ENCODE peak calls at places on chromosomes 13 and 19, in eight cellular contexts. M, O, I, W, L, B, Q and X are unnamed samples.

GRCh38 chr13:91722267-91722884 is 324.0 kb downstream of the GPC5 start:
- DNase-seq in M (no peak), O (no peak), I (peak), W (no peak), L (peak), B (no peak), Q (no peak), X (no peak)

GRCh38 chr13:67408823-67409222 is 178.7 kb upstream of the PCDH9 start:
- DNase-seq in M (no peak), O (no peak), I (peak), W (no peak), L (no peak), B (no peak), Q (no peak), X (no peak)

GRCh38 chr19:38517321-38517720 is 83.8 kb downstream of the RYR1 start:
- DNase-seq in M (no peak), O (no peak), I (no peak), W (no peak), L (no peak), B (no peak), Q (no peak), X (no peak)

GRCh38 chr13:52454459-52454824 is 836 bp upstream of the CKAP2 start:
- DNase-seq in M (no peak), O (no peak), I (peak), W (no peak), L (peak), B (no peak), Q (no peak), X (no peak)

GRCh38 chr13:111415765-111416164 is 95.3 kb downstream of the TEX29 start:
- DNase-seq in M (no peak), O (no peak), I (no peak), W (no peak), L (no peak), B (no peak), Q (no peak), X (no peak)

GRCh38 chr13:65834897-65835296 is 1395.2 kb downstream of the PCDH9 start:
- DNase-seq in M (no peak), O (no peak), I (no peak), W (no peak), L (no peak), B (no peak), Q (no peak), X (no peak)

GRCh38 chr13:110521946-110522345 is 39.6 kb downstream of the RAB20 start:
- DNase-seq in M (no peak), O (no peak), I (peak), W (no peak), L (no peak), B (no peak), Q (peak), X (no peak)

GRCh38 chr13:33524086-33524485 is 238.5 kb upstream of the STARD13 start:
- DNase-seq in M (no peak), O (no peak), I (peak), W (no peak), L (no peak), B (no peak), Q (no peak), X (no peak)

GRCh38 chr13:110524484-110525254 is 36.9 kb downstream of the RAB20 start:
- DNase-seq in M (no peak), O (peak), I (peak), W (peak), L (no peak), B (no peak), Q (peak), X (no peak)

GRCh38 chr19:29277107-29277506 is 64.2 kb upstream of the UQCRFS1 start:
- DNase-seq in M (no peak), O (no peak), I (no peak), W (peak), L (no peak), B (no peak), Q (no peak), X (peak)

GRCh38 chr19:55239004-55239403 is 10.4 kb upstream of the TMEM86B start:
- DNase-seq in M (no peak), O (no peak), I (no peak), W (no peak), L (no peak), B (no peak), Q (no peak), X (no peak)

GRCh38 chr13:43319617-43320444 is 296.4 kb downstream of the DNAJC15 start:
- DNase-seq in M (no peak), O (no peak), I (no peak), W (no peak), L (no peak), B (no peak), Q (no peak), X (no peak)

GRCh38 chr13:94209110-94209509 is 270.4 kb downstream of the DCT start:
- DNase-seq in M (no peak), O (no peak), I (peak), W (no peak), L (no peak), B (no peak), Q (no peak), X (no peak)

GRCh38 chr19:45913874-45914830 is at the start of gene NANOS2:
- DNase-seq in M (peak), O (no peak), I (no peak), W (no peak), L (peak), B (no peak), Q (no peak), X (peak)

GRCh38 chr13:27943951-27944350 is 24.2 kb downstream of the PDX1 start:
- DNase-seq in M (no peak), O (no peak), I (no peak), W (no peak), L (no peak), B (no peak), Q (no peak), X (peak)

GRCh38 chr19:310141-310651 is 19.0 kb upstream of the PLPP2 start:
- DNase-seq in M (no peak), O (no peak), I (peak), W (peak), L (no peak), B (no peak), Q (no peak), X (no peak)

GRCh38 chr13:31982124-31982523 is 49.5 kb upstream of the FRY start:
- DNase-seq in M (no peak), O (no peak), I (peak), W (no peak), L (no peak), B (no peak), Q (no peak), X (no peak)

GRCh38 chr13:29884671-29885424 is 34.4 kb upstream of the UBL3 start:
- DNase-seq in M (peak), O (no peak), I (no peak), W (no peak), L (no peak), B (no peak), Q (no peak), X (no peak)

GRCh38 chr13:35780613-35781012 is 304.1 kb upstream of the MAB21L1 start:
- DNase-seq in M (no peak), O (no peak), I (no peak), W (no peak), L (no peak), B (no peak), Q (no peak), X (no peak)

GRCh38 chr19:38287604-38288003 is 16.4 kb upstream of the C19orf33 start:
- DNase-seq in M (no peak), O (no peak), I (no peak), W (no peak), L (no peak), B (no peak), Q (no peak), X (no peak)

GRCh38 chr13:73851104-73851503 is 283.1 kb downstream of the KLF12 start:
- DNase-seq in M (no peak), O (no peak), I (no peak), W (no peak), L (no peak), B (no peak), Q (no peak), X (no peak)

GRCh38 chr19:12937243-12938053 is 961 bp upstream of the CALR start:
- DNase-seq in M (peak), O (no peak), I (no peak), W (peak), L (no peak), B (no peak), Q (no peak), X (no peak)

GRCh38 chr13:73000027-73000674 is 58.7 kb upstream of the KLF5 start:
- DNase-seq in M (no peak), O (no peak), I (peak), W (no peak), L (no peak), B (no peak), Q (no peak), X (no peak)

GRCh38 chr13:75217949-75218348 is 264.0 kb downstream of the TBC1D4 start:
- DNase-seq in M (no peak), O (no peak), I (peak), W (no peak), L (peak), B (no peak), Q (no peak), X (no peak)

GRCh38 chr19:18541992-18542935 is 1.1 kb downstream of the FKBP8 start:
- DNase-seq in M (no peak), O (no peak), I (no peak), W (no peak), L (no peak), B (no peak), Q (no peak), X (peak)

GRCh38 chr19:33293255-33294057 is 8.9 kb downstream of the CEBPA start:
- DNase-seq in M (no peak), O (no peak), I (peak), W (peak), L (peak), B (no peak), Q (no peak), X (peak)

GRCh38 chr19:51136891-51137551 is 5.1 kb upstream of the SIGLEC7 start:
- DNase-seq in M (no peak), O (no peak), I (no peak), W (peak), L (no peak), B (no peak), Q (peak), X (no peak)

GRCh38 chr19:45780146-45780447 is 2.2 kb downstream of the DMPK start:
- DNase-seq in M (no peak), O (no peak), I (no peak), W (no peak), L (no peak), B (no peak), Q (no peak), X (no peak)

GRCh38 chr13:40966298-40966697 is 52.8 kb downstream of the ELF1 start:
- DNase-seq in M (no peak), O (no peak), I (no peak), W (no peak), L (no peak), B (no peak), Q (no peak), X (no peak)

GRCh38 chr19:1251233-1251502 is 2.8 kb downstream of the MIDN start:
- DNase-seq in M (peak), O (no peak), I (peak), W (no peak), L (no peak), B (no peak), Q (no peak), X (peak)

GRCh38 chr19:12867120-12868099 is 13.8 kb downstream of the DNASE2 start:
- DNase-seq in M (peak), O (no peak), I (peak), W (peak), L (peak), B (no peak), Q (no peak), X (peak)

GRCh38 chr13:23159205-23159586 is 21.6 kb upstream of the SGCG start:
- DNase-seq in M (peak), O (peak), I (peak), W (no peak), L (no peak), B (no peak), Q (no peak), X (peak)

GRCh38 chr19:1073063-1073955 is 6.3 kb downstream of the ARHGAP45 start:
- DNase-seq in M (no peak), O (no peak), I (no peak), W (no peak), L (no peak), B (no peak), Q (no peak), X (no peak)

GRCh38 chr13:96822900-96823299 is 171.4 kb downstream of the OXGR1 start:
- DNase-seq in M (peak), O (no peak), I (peak), W (no peak), L (peak), B (no peak), Q (no peak), X (peak)

GRCh38 chr13:23673354-23673753 is 103.1 kb downstream of the TNFRSF19 start:
- DNase-seq in M (no peak), O (no peak), I (peak), W (no peak), L (no peak), B (no peak), Q (no peak), X (no peak)

GRCh38 chr13:44698076-44698475 is 121.9 kb upstream of the TSC22D1 start:
- DNase-seq in M (no peak), O (no peak), I (no peak), W (no peak), L (no peak), B (no peak), Q (no peak), X (peak)

GRCh38 chr13:49443327-49443688 is 556 bp downstream of the CAB39L start:
- DNase-seq in M (no peak), O (no peak), I (no peak), W (no peak), L (no peak), B (no peak), Q (no peak), X (no peak)

GRCh38 chr13:107681611-107682010 is 533.7 kb downstream of the LIG4 start:
- DNase-seq in M (no peak), O (no peak), I (no peak), W (no peak), L (no peak), B (no peak), Q (no peak), X (no peak)

GRCh38 chr13:107680115-107680514 is 535.2 kb downstream of the LIG4 start:
- DNase-seq in M (no peak), O (no peak), I (no peak), W (no peak), L (no peak), B (no peak), Q (no peak), X (no peak)

GRCh38 chr13:107675847-107676550 is 539.3 kb downstream of the LIG4 start:
- DNase-seq in M (no peak), O (no peak), I (no peak), W (no peak), L (no peak), B (no peak), Q (no peak), X (no peak)

DNA sequence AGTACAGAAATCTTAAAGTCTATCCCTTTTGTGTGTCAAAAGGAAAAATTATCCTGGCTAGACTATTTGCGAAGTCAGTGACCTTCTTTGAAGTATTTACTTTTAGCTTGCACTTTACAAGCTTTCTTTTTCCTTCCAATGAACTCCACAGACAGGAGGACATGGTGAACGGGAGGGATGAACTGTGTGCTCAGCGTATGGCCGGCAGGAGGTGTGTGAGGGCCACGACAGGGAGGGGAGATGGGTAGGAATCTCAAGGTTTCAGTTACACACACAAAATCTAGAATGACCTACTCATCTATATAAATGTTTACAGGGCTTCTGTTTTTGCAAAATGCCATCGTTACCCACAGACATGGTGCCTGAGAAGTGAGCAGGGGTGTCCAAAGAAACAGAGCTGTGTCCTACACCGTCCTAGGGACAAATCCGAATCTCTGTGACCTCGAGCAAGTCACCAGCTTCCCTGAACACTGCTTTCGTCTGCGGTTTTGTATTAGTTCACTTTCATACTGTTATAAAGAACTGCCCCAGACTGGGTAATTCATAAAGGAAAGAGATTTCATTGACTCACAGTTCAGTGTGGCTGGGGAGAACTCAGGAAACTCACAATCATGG is 537.2 kb downstream of the LIG4 start:
- DNase-seq in M (no peak), O (no peak), I (peak), W (no peak), L (peak), B (no peak), Q (no peak), X (no peak)
- TF ChIP-seq CTCF in M (no peak), O (no peak), I (peak), W (no peak), L (peak), B (no peak), Q (no peak), X (peak)

DNA sequence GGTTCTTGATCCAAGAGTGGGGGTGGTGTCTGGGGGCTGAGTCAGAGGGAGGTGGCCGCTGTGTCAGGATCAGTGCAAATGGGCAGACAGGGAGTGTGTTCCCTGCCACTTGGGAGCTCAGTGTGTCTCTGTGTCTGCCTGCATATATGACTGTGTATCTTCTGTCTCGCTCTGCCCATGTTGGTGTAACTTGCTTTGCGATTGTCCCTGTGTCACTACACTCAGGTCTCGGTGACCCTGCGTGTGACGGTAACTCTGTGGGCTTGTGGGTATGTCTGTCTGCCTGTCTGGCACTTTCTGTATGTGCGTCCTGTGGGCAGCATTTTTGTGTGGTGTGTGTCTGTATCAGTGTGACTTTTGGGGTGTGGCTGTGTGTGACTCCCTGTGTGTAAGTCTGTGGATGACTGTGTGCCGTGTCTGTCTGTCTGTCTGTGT is 8.2 kb upstream of the ERFL start:
- DNase-seq in M (no peak), O (no peak), I (peak), W (no peak), L (no peak), B (no peak), Q (no peak), X (no peak)
- TF ChIP-seq CTCF in M (no peak), O (no peak), I (no peak), W (no peak), L (no peak), B (no peak), Q (no peak), X (no peak)

GRCh38 chr19:28239270-28239669 is 973.7 kb downstream of the UQCRFS1 start:
- DNase-seq in M (peak), O (no peak), I (no peak), W (no peak), L (peak), B (no peak), Q (no peak), X (peak)
- TF ChIP-seq CTCF in M (peak), O (no peak), I (no peak), W (no peak), L (peak), B (no peak), Q (no peak), X (peak)

DNA sequence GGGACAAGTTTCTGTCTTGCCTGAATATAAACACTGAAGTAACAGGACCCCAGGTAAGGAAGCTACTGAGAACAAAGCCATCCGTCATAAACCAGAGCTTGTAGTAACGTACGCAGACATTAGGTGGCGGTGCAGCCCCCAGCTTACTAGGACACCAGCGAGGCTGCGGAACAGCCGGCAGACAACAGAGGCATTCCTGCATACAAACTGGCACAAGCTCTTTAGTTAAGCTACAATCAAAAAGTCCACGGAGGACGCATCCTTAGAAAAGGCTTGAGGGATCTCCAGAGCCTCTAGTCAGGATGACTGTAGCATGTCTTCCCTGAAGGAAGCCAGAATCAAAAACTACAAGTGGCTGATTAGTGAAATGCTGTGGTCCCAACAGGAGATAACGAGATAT is 26.2 kb downstream of the ZNF160 start:
- DNase-seq in M (peak), O (peak), I (peak), W (no peak), L (peak), B (no peak), Q (no peak), X (peak)
- TF ChIP-seq CTCF in M (peak), O (peak), I (peak), W (peak), L (peak), B (peak), Q (peak), X (peak)

DNA sequence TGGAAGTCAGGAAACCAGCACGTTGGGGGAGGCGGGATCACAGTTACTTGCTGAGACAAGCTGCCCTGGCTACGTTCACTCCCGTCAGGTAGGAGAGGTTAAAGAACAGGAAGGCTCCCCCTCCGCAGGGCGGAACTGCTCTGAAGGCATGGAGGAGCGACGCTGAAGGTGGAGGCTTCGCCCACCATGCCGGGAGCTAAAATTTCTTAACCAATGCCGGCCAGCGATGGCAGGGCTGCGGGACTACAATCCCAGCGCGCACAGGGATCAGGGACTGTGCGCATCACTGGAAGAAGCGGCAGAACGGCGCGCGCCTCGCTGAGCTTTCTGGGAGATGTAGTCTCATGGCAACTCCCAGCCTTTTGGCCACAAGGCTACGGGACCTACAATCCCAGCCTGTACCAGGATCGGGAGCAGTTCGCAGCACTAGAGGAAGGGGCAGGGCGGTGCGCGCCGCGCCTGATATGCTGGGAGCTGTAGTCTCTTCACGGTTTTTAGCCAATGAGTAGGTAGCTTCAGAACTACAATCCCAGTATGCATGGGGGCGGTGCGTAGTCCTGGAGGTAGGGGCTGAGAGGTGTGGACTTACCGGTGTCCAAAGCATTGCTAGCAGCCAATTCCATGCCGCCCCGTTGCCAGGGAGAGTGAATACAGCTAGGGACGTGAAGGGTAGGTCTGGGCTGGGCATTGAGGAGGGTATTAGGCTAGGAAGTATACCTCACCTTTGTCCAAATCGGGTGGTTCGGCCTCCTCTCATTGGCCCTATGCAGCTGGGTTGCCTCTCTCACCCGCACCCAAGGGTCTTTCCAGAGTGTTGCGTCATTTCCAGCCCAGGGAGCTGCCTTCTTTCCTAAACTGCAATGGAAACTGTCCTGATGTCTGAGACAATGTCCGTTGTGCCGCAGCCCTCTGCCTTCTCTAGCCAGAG is 12.8 kb upstream of the ZNF682 start:
- DNase-seq in M (peak), O (peak), I (peak), W (peak), L (peak), B (peak), Q (peak), X (peak)
- TF ChIP-seq CTCF in M (no peak), O (peak), I (no peak), W (peak), L (no peak), B (no peak), Q (peak), X (no peak)